ENCODE peak calls at places on chromosomes 13 and 19, in five cellular contexts. L, U, K, V and W are unnamed samples.

GRCh38 chr19:17281391-17282304 is at the start of gene ANKLE1:
- DNase-seq in L (peak; percentile 73), U (no peak), K (no peak), V (no peak), W (no peak)

GRCh38 chr13:62879071-62879470 is 1463.4 kb upstream of the PCDH20 start:
- DNase-seq in L (peak; percentile 72), U (no peak), K (no peak), V (no peak), W (no peak)

GRCh38 chr19:5006201-5006600 is 37.3 kb downstream of the KDM4B start:
- DNase-seq in L (no peak), U (no peak), K (peak; percentile 81), V (no peak), W (no peak)

GRCh38 chr13:99614465-99614885 is 113.2 kb downstream of the TM9SF2 start:
- DNase-seq in L (peak; percentile 63), U (no peak), K (no peak), V (no peak), W (no peak)

GRCh38 chr13:74571811-74572210 is 437.6 kb upstream of the KLF12 start:
- DNase-seq in L (no peak), U (no peak), K (no peak), V (no peak), W (no peak)

GRCh38 chr13:67736646-67737420 is 506.7 kb upstream of the PCDH9 start:
- DNase-seq in L (peak; percentile 94), U (no peak), K (no peak), V (no peak), W (no peak)

GRCh38 chr19:46904114-46905060 is 43.6 kb downstream of the ARHGAP35 start:
- DNase-seq in L (no peak), U (peak; percentile 32), K (peak; percentile 57), V (no peak), W (no peak)

GRCh38 chr13:99161512-99161911 is 39.1 kb upstream of the UBAC2 start:
- DNase-seq in L (no peak), U (no peak), K (no peak), V (no peak), W (no peak)

GRCh38 chr13:82720961-82721360 is 1161.3 kb downstream of the SLITRK1 start:
- DNase-seq in L (no peak), U (no peak), K (no peak), V (no peak), W (no peak)

GRCh38 chr13:50208826-50209335 is 193.6 kb downstream of the KCNRG start:
- DNase-seq in L (peak; percentile 91), U (peak; percentile 42), K (peak; percentile 61), V (peak; percentile 53), W (peak; percentile 74)

GRCh38 chr13:38636756-38637155 is 50.1 kb upstream of the FREM2 start:
- DNase-seq in L (no peak), U (no peak), K (no peak), V (no peak), W (no peak)

GRCh38 chr13:25992076-25992475 is 59.7 kb downstream of the SHISA2 start:
- DNase-seq in L (no peak), U (no peak), K (no peak), V (no peak), W (no peak)

GRCh38 chr13:84315527-84315926 is 433.3 kb upstream of the SLITRK1 start:
- DNase-seq in L (no peak), U (no peak), K (no peak), V (no peak), W (no peak)

GRCh38 chr13:100532090-100532766 is 56.4 kb downstream of the GGACT start:
- DNase-seq in L (no peak), U (no peak), K (no peak), V (no peak), W (no peak)

GRCh38 chr13:98752111-98752941 is at the start of gene SLC15A1:
- DNase-seq in L (peak; percentile 13), U (no peak), K (no peak), V (no peak), W (no peak)

GRCh38 chr19:30001794-30002193 is 59.8 kb downstream of the URI1 start:
- DNase-seq in L (peak; percentile 12), U (no peak), K (no peak), V (no peak), W (no peak)

GRCh38 chr13:29922896-29923295 is 72.5 kb upstream of the UBL3 start:
- DNase-seq in L (no peak), U (no peak), K (no peak), V (no peak), W (no peak)

GRCh38 chr13:105340061-105340606 is 1195.3 kb downstream of the EFNB2 start:
- DNase-seq in L (no peak), U (no peak), K (no peak), V (no peak), W (no peak)

GRCh38 chr19:5572556-5573286 is 5.0 kb upstream of the TINCR start:
- DNase-seq in L (no peak), U (no peak), K (no peak), V (no peak), W (no peak)

GRCh38 chr19:16660763-16661479 is at the start of gene TMEM38A:
- DNase-seq in L (peak; percentile 31), U (peak; percentile 74), K (peak; percentile 49), V (peak; percentile 52), W (peak; percentile 88)

GRCh38 chr13:31037351-31037750 is 104.9 kb downstream of the TEX26 start:
- DNase-seq in L (no peak), U (no peak), K (no peak), V (no peak), W (no peak)

GRCh38 chr19:1269478-1270167 is 491 bp downstream of the CIRBP start:
- DNase-seq in L (peak; percentile 93), U (peak; percentile 89), K (peak; percentile 95), V (peak; percentile 86), W (peak; percentile 89)

GRCh38 chr19:35797663-35798062 is 15.0 kb downstream of the PRODH2 start:
- DNase-seq in L (no peak), U (no peak), K (no peak), V (no peak), W (no peak)

GRCh38 chr19:14563989-14564650 is 7.7 kb downstream of the NDUFB7 start:
- DNase-seq in L (peak; percentile 73), U (peak; percentile 82), K (peak; percentile 60), V (no peak), W (no peak)

GRCh38 chr13:97339019-97339988 is 94.7 kb upstream of the RAP2A start:
- DNase-seq in L (peak; percentile 37), U (peak; percentile 44), K (peak; percentile 25), V (no peak), W (peak; percentile 54)

GRCh38 chr19:13269348-13269747 is 119.1 kb downstream of the IER2 start:
- DNase-seq in L (no peak), U (no peak), K (no peak), V (no peak), W (no peak)

GRCh38 chr13:76692326-76692725 is 193.9 kb downstream of the KCTD12 start:
- DNase-seq in L (no peak), U (no peak), K (no peak), V (no peak), W (no peak)

GRCh38 chr13:100751826-100752225 is 77.2 kb upstream of the TMTC4 start:
- DNase-seq in L (peak; percentile 22), U (no peak), K (no peak), V (no peak), W (no peak)

GRCh38 chr19:14772995-14773394 is 5.4 kb downstream of the ADGRE2 start:
- DNase-seq in L (no peak), U (no peak), K (no peak), V (no peak), W (no peak)

GRCh38 chr19:20179946-20180345 is 12.9 kb downstream of the ZNF486 start:
- DNase-seq in L (no peak), U (no peak), K (no peak), V (no peak), W (no peak)

GRCh38 chr13:26941345-26942174 is 181.0 kb upstream of the GPR12 start:
- DNase-seq in L (no peak), U (no peak), K (no peak), V (no peak), W (no peak)

GRCh38 chr13:97758317-97758716 is 195.2 kb upstream of the IPO5 start:
- DNase-seq in L (no peak), U (no peak), K (no peak), V (no peak), W (no peak)

GRCh38 chr19:3546119-3546518 is 7.1 kb downstream of the TEKTIP1 start:
- DNase-seq in L (no peak), U (no peak), K (no peak), V (no peak), W (no peak)

GRCh38 chr19:3983936-3984583 is 1.2 kb downstream of the EEF2 start:
- DNase-seq in L (peak; percentile 66), U (peak; percentile 69), K (peak; percentile 87), V (no peak), W (no peak)

GRCh38 chr19:39347332-39348227 is 5.4 kb downstream of the SAMD4B start:
- DNase-seq in L (peak; percentile 35), U (no peak), K (no peak), V (no peak), W (no peak)

GRCh38 chr13:51614350-51614786 is 30.1 kb downstream of the WDFY2 start:
- DNase-seq in L (peak; percentile 93), U (peak; percentile 32), K (peak; percentile 62), V (no peak), W (peak; percentile 33)

GRCh38 chr19:3712663-3713531 is 4.7 kb downstream of the TJP3 start:
- DNase-seq in L (no peak), U (no peak), K (no peak), V (no peak), W (no peak)

GRCh38 chr13:28336193-28336657 is 158.7 kb downstream of the FLT1 start:
- DNase-seq in L (peak; percentile 65), U (no peak), K (no peak), V (no peak), W (no peak)
- H3K36me3 ChIP-seq in L (no peaks in the 10 kb centered on the region), U (no peaks in the 10 kb centered on the region), K (no peaks in the 10 kb centered on the region), V (no peaks in the 10 kb centered on the region), W (no peaks in the 10 kb centered on the region)

GRCh38 chr13:114134944-114135610 is 2.7 kb upstream of the RASA3 start:
- DNase-seq in L (no peak), U (no peak), K (no peak), V (no peak), W (peak; percentile 19)
- H3K27ac ChIP-seq in L (no peak overlapping the region), U (no peak overlapping the region), K (no peak overlapping the region), V (no peak overlapping the region), W (no peak overlapping the region)

GRCh38 chr13:32427852-32428580 is at the start of gene N4BP2L1:
- DNase-seq in L (peak; percentile 18), U (peak; percentile 71), K (peak; percentile 80), V (peak; percentile 64), W (no peak)
- TF ChIP-seq CTCF in L (no peak), U (no peak), K (no peak), V (no peak), W (no peak)

DNA sequence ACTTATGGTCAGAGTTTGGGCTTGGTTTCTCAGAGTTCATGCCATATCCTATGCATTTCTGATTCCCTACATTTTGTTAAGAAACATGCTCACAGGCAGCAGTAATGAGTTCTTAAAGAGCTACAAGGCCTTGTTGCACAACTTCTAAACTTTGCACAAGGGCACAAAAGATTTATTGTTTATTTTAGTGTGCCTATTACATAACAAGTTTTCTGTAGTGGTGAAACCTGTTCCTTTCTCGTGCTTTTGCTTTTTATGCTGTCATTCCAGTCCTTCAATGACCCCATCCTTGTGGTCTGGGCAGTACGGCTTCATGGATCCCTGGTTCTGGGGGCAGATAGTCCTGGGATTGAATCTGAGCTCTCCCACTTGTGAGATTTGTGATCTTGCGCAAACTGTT is 17.8 kb downstream of the ZNF507 start:
- DNase-seq in L (no peak), U (no peak), K (no peak), V (no peak), W (no peak)
- H3K36me3 ChIP-seq in L (peaks cover 42% of the 10 kb centered on the region), U (peaks cover 74% of the 10 kb centered on the region), K (peaks cover 23% of the 10 kb centered on the region), V (no peaks in the 10 kb centered on the region), W (no peaks in the 10 kb centered on the region)

GRCh38 chr13:42039457-42039945 is 8.9 kb upstream of the DGKH start:
- DNase-seq in L (no peak), U (no peak), K (no peak), V (no peak), W (no peak)
- H3K27ac ChIP-seq in L (no peak overlapping the region), U (peak overlapping the region; percentile 97), K (peak overlapping the region; percentile 96), V (peak overlapping the region; percentile 96), W (peak overlapping the region; percentile 87)